ENCODE peak calls at places on chromosomes 12 and 14, in four cellular contexts. E is H1, X is IMR-90, U is H9. S is an unnamed sample.

GRCh38 chr12:81992461-81992860 is 233.3 kb upstream of the PPFIA2 start:
- DNase-seq in E (peak), X (no peak), U (peak), S (peak)

GRCh38 chr14:80538633-80539375 is 327.5 kb upstream of the DIO2 start:
- DNase-seq in E (no peak), X (no peak), U (no peak), S (no peak)

GRCh38 chr12:94566345-94566744 is 84.0 kb downstream of the TMCC3 start:
- DNase-seq in X (no peak), U (peak), E (no peak), S (no peak)

GRCh38 chr14:75049731-75050201 is 1.5 kb downstream of the MLH3 start:
- DNase-seq in E (no peak), X (no peak), U (no peak), S (no peak)

GRCh38 chr14:84129028-84129427 is 1400.9 kb upstream of the FLRT2 start:
- DNase-seq in E (no peak), X (no peak), U (no peak), S (no peak)

GRCh38 chr14:88985654-88986053 is 161.2 kb downstream of the TTC8 start:
- DNase-seq in E (no peak), X (no peak), U (no peak), S (no peak)

GRCh38 chr14:54329082-54329695 is 67.6 kb upstream of the CDKN3 start:
- DNase-seq in X (peak), U (peak), E (peak), S (peak)

GRCh38 chr14:24440606-24441399 is 1.8 kb downstream of the SDR39U1 start:
- DNase-seq in E (no peak), X (no peak), U (no peak), S (no peak)

GRCh38 chr12:100375023-100375737 is 18.3 kb downstream of the SLC17A8 start:
- DNase-seq in X (peak), U (no peak), E (no peak), S (no peak)

GRCh38 chr12:3267690-3268089 is 190.5 kb downstream of the TSPAN9 start:
- DNase-seq in X (no peak), E (no peak), U (no peak), S (no peak)

GRCh38 chr14:104009297-104009696 is 67.0 kb upstream of the RD3L start:
- DNase-seq in U (no peak), X (peak), E (no peak), S (no peak)

GRCh38 chr14:53209370-53209769 is 56.2 kb upstream of the DDHD1 start:
- DNase-seq in X (no peak), E (no peak), U (no peak), S (no peak)

GRCh38 chr12:25119020-25119419 is 75.9 kb downstream of the DNAI7 start:
- DNase-seq in E (no peak), U (no peak), X (no peak), S (no peak)

GRCh38 chr14:68084256-68084655 is 264.7 kb downstream of the RAD51B start:
- DNase-seq in U (no peak), X (peak), E (no peak), S (peak)

GRCh38 chr12:129331356-129332085 is 478.2 kb downstream of the GLT1D1 start:
- DNase-seq in X (no peak), E (no peak), U (no peak), S (no peak)

GRCh38 chr12:18753481-18754117 is 15.7 kb downstream of the CAPZA3 start:
- DNase-seq in X (peak), E (no peak), U (peak), S (peak)

GRCh38 chr12:65487679-65488078 is 209.2 kb downstream of the MSRB3 start:
- DNase-seq in U (no peak), E (no peak), X (no peak), S (no peak)

GRCh38 chr12:6370994-6371754 is 4.2 kb downstream of the SCNN1A start:
- DNase-seq in E (peak), X (peak), U (peak), S (peak)

GRCh38 chr12:53219956-53220856 is 11.8 kb downstream of the RARG start:
- DNase-seq in X (peak), U (peak), E (no peak), S (peak)

GRCh38 chr14:64702493-64703392 is 1.5 kb upstream of the PLEKHG3 start:
- DNase-seq in X (no peak), E (no peak), U (peak), S (peak)

GRCh38 chr12:19402743-19403400 is 36.4 kb upstream of the AEBP2 start:
- DNase-seq in E (no peak), U (no peak), X (peak), S (peak)

GRCh38 chr12:30026621-30027234 is 243.0 kb upstream of the TMTC1 start:
- DNase-seq in X (peak), U (no peak), E (no peak), S (no peak)

GRCh38 chr14:75648066-75648838 is 12.4 kb downstream of the ERG28 start:
- DNase-seq in E (no peak), X (peak), U (no peak), S (peak)

GRCh38 chr14:101878222-101879211 is 85.9 kb upstream of the DYNC1H1 start:
- DNase-seq in X (no peak), E (no peak), U (no peak), S (no peak)

GRCh38 chr12:26124491-26125450 is at the start of gene BHLHE41:
- DNase-seq in U (peak), X (peak), E (no peak), S (peak)
- H2BK15ac ChIP-seq in U (peak), X (peak), E (no peak), S (no peak)

GRCh38 chr12:46553266-46553665 is 180.7 kb upstream of the SLC38A2 start:
- DNase-seq in U (no peak), E (no peak), X (peak), S (peak)
- H3K4ac ChIP-seq in U (no peak), E (no peak), X (peak), S (no peak)

GRCh38 chr12:40033260-40033649 is 72.6 kb downstream of the SLC2A13 start:
- DNase-seq in U (no peak), X (no peak), E (no peak), S (no peak)

GRCh38 chr12:40034156-40034555 is 71.7 kb downstream of the SLC2A13 start:
- DNase-seq in E (no peak), U (no peak), X (no peak), S (no peak)

GRCh38 chr12:40039598-40039997 is 66.3 kb downstream of the SLC2A13 start:
- DNase-seq in X (no peak), E (no peak), U (no peak), S (peak)

GRCh38 chr12:40034712-40035111 is 71.2 kb downstream of the SLC2A13 start:
- DNase-seq in X (peak), E (no peak), U (no peak), S (peak)

GRCh38 chr12:40038619-40039018 is 67.3 kb downstream of the SLC2A13 start:
- DNase-seq in E (no peak), X (no peak), U (no peak), S (no peak)
- H3K56ac ChIP-seq in E (no peak), X (no peak), U (no peak), S (no peak)

DNA sequence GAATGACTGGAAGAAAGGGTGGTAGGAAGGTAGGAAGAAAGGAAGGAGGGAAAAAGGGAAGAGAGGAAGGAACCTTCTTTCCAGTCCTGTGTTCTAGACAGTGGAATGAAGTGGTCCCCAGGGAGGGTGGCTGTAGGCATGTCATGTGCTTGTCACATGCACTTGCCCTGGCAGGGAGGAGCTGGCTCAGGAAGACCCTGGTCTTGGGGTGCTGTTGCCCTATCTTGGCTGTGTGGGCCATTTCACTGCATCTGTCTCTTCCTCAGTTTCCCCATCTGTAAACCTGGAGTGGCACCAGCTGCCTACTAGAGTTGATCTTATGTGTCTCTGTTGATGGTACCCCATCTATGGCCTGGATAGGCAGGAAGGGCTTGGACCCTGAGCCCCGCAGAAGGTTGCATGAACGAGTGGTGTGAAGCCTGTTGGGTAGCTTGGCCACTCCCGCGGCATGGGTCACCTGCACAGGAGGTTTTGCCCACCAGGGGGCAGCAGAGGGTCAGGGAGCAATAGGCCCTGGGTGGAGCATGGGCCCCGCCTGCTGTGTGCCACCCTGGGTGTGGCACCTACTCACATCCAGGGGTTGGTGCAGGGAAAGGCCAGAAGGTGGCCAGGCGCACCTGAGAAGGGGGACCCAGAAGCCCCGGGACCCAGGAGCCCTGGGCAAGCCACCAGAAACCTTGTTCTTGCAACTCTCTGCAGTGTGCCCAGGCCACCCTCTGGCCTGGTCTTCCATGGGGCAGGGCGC is 25.1 kb downstream of the MEG3 start:
- DNase-seq in E (peak), U (peak), X (no peak), S (peak)
- H2BK15ac ChIP-seq in E (no peak), U (no peak), X (no peak), S (no peak)

GRCh38 chr14:50225974-50226297 is 5.4 kb downstream of the SOS2 start:
- DNase-seq in X (no peak), E (no peak), U (no peak), S (peak)

GRCh38 chr14:50228313-50228712 is 3.1 kb downstream of the SOS2 start:
- DNase-seq in X (no peak), E (no peak), U (no peak), S (no peak)

GRCh38 chr14:50229646-50230045 is 1.7 kb downstream of the SOS2 start:
- DNase-seq in X (no peak), E (no peak), U (no peak), S (no peak)

GRCh38 chr14:50222061-50222613 is 9.2 kb downstream of the SOS2 start:
- DNase-seq in E (no peak), U (no peak), X (peak), S (no peak)

GRCh38 chr14:50225067-50225973 is 6.1 kb downstream of the SOS2 start:
- DNase-seq in X (peak), U (no peak), E (no peak), S (no peak)
- H3K4ac ChIP-seq in X (no peak), U (no peak), E (no peak), S (no peak)

DNA sequence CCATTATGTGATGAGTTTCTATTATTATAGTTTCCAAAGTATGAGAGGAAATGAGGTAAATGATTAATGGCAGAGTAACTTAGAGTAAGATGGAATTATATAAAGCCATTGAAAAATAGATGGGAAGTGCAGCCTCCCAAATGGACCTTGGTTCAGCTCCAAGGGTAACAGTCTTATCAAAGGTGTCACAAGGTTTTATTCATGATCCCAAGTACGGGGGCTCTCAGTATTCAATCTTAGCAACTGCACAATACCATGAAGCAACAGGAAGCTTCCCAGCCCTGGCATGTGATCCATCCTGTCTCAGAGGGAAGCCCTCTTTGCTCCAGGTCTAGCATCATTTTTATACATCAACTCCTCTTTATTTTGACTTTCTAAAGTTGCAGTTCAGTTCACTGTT is 948.2 kb downstream of the GALC start:
- DNase-seq in U (no peak), X (no peak), E (no peak), S (no peak)
- H3K56ac ChIP-seq in U (no peak), X (no peak), E (no peak), S (no peak)

DNA sequence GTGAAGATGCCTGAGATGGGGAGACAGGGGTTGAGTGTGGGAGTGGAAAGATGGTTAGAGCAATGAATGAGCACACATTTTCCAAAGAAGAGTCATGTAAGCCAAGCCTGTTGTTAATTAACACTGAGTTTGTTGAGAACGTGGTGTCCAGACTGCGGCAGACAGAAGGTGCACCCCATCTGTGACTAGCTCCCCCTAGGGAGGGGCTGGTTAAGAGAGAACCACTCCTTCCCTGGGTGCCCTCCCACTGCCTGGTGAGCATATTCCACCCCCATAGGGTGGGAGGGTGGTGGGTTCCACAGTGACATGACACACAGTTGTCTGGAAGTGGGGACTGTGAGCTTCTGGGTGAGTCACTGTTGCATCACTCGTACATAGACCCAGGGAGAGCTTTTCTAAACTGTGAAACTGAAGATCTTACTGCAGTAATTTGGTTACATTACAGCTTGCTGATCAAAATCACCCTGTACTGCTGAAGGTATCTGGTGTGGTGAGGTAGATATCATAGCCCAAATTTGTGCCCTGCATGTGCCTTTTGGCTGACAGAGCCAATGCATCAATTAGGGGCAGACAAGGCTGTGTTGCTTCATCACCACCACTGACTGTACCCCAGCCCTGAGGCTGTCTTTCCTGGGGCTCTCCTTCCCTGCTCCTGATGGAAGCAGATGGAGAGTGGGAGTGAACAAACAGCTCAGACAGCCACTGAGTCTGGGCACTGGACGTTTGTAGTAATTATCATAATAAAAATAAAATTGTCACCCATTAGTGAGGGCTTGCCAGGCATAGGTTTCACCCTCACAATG is 150.9 kb downstream of the EMP1 start:
- DNase-seq in U (no peak), E (no peak), X (peak), S (no peak)
- H2BK15ac ChIP-seq in U (no peak), E (no peak), X (no peak), S (no peak)